ENCODE peak calls at places on chromosome 20, in eight cellular contexts. One of them, this sample, is unnamed.

GRCh38 chr20:59006864-59007757 is at the start of gene CTSZ:
- DNase-seq in fibroblast of the aortic adventitia: peak; percentile 15
- DNase-seq in B cell: peak; percentile 60
- DNase-seq in epithelial cell of esophagus: peak; percentile 39
- DNase-seq in endothelial cell: peak; percentile 60
- DNase-seq in WTC11: peak; percentile 61
- DNase-seq in fibroblast of villous mesenchyme: peak; percentile 37
- DNase-seq in thyroid gland: peak; percentile 53
- DNase-seq in this sample: peak; percentile 72

GRCh38 chr20:57244627-57245214 is 21.7 kb downstream of the BMP7 start:
- DNase-seq in fibroblast of the aortic adventitia: no peak
- DNase-seq in B cell: no peak
- DNase-seq in epithelial cell of esophagus: no peak
- DNase-seq in endothelial cell: no peak
- DNase-seq in WTC11: peak; percentile 63
- DNase-seq in fibroblast of villous mesenchyme: no peak
- DNase-seq in thyroid gland: peak; percentile 77
- DNase-seq in this sample: no peak

GRCh38 chr20:48025061-48025515 is 239.8 kb upstream of the SULF2 start:
- DNase-seq in fibroblast of the aortic adventitia: peak; percentile 76
- DNase-seq in B cell: no peak
- DNase-seq in epithelial cell of esophagus: peak; percentile 35
- DNase-seq in endothelial cell: no peak
- DNase-seq in WTC11: peak; percentile 41
- DNase-seq in fibroblast of villous mesenchyme: peak; percentile 93
- DNase-seq in thyroid gland: peak; percentile 6
- DNase-seq in this sample: no peak

GRCh38 chr20:41299899-41300298 is 17.6 kb downstream of the ZHX3 start:
- DNase-seq in fibroblast of the aortic adventitia: no peak
- DNase-seq in B cell: no peak
- DNase-seq in epithelial cell of esophagus: no peak
- DNase-seq in endothelial cell: no peak
- DNase-seq in WTC11: no peak
- DNase-seq in fibroblast of villous mesenchyme: no peak
- DNase-seq in thyroid gland: no peak
- DNase-seq in this sample: no peak

GRCh38 chr20:33667245-33668086 is 723 bp downstream of the ACTL10 start:
- DNase-seq in fibroblast of the aortic adventitia: peak; percentile 74
- DNase-seq in B cell: peak; percentile 68
- DNase-seq in epithelial cell of esophagus: peak; percentile 78
- DNase-seq in endothelial cell: no peak
- DNase-seq in WTC11: no peak
- DNase-seq in fibroblast of villous mesenchyme: peak; percentile 69
- DNase-seq in thyroid gland: peak; percentile 74
- DNase-seq in this sample: peak; percentile 97

GRCh38 chr20:59033616-59034165 is 1.6 kb upstream of the ATP5F1E start:
- DNase-seq in fibroblast of the aortic adventitia: no peak
- DNase-seq in B cell: no peak
- DNase-seq in epithelial cell of esophagus: no peak
- DNase-seq in endothelial cell: no peak
- DNase-seq in WTC11: no peak
- DNase-seq in fibroblast of villous mesenchyme: no peak
- DNase-seq in thyroid gland: no peak
- DNase-seq in this sample: no peak

GRCh38 chr20:10558635-10559187 is 115.1 kb downstream of the JAG1 start:
- DNase-seq in fibroblast of the aortic adventitia: peak; percentile 89
- DNase-seq in B cell: no peak
- DNase-seq in epithelial cell of esophagus: peak; percentile 91
- DNase-seq in endothelial cell: no peak
- DNase-seq in WTC11: no peak
- DNase-seq in fibroblast of villous mesenchyme: peak; percentile 82
- DNase-seq in thyroid gland: no peak
- DNase-seq in this sample: no peak

GRCh38 chr20:36644032-36644712 is 1.8 kb downstream of the SLA2 start:
- DNase-seq in fibroblast of the aortic adventitia: no peak
- DNase-seq in B cell: no peak
- DNase-seq in epithelial cell of esophagus: no peak
- DNase-seq in endothelial cell: no peak
- DNase-seq in WTC11: no peak
- DNase-seq in fibroblast of villous mesenchyme: no peak
- DNase-seq in thyroid gland: no peak
- DNase-seq in this sample: no peak

GRCh38 chr20:58719258-58719657 is 26.7 kb downstream of the NPEPL1 start:
- DNase-seq in fibroblast of the aortic adventitia: no peak
- DNase-seq in B cell: no peak
- DNase-seq in epithelial cell of esophagus: no peak
- DNase-seq in endothelial cell: peak; percentile 2
- DNase-seq in WTC11: peak; percentile 2
- DNase-seq in fibroblast of villous mesenchyme: no peak
- DNase-seq in thyroid gland: no peak
- DNase-seq in this sample: no peak

GRCh38 chr20:32368930-32369329 is 10.8 kb downstream of the ASXL1 start:
- DNase-seq in fibroblast of the aortic adventitia: peak; percentile 21
- DNase-seq in B cell: peak; percentile 37
- DNase-seq in epithelial cell of esophagus: no peak
- DNase-seq in endothelial cell: no peak
- DNase-seq in WTC11: no peak
- DNase-seq in fibroblast of villous mesenchyme: peak; percentile 38
- DNase-seq in thyroid gland: no peak
- DNase-seq in this sample: peak; percentile 18

GRCh38 chr20:62500237-62500864 is 24.6 kb upstream of the GATA5 start:
- DNase-seq in fibroblast of the aortic adventitia: peak; percentile 50
- DNase-seq in B cell: peak; percentile 90
- DNase-seq in epithelial cell of esophagus: peak; percentile 55
- DNase-seq in endothelial cell: peak; percentile 89
- DNase-seq in WTC11: peak; percentile 88
- DNase-seq in fibroblast of villous mesenchyme: peak; percentile 53
- DNase-seq in thyroid gland: peak; percentile 72
- DNase-seq in this sample: peak; percentile 90
- TF ChIP-seq CTCF in fibroblast of the aortic adventitia: peak; percentile 91
- TF ChIP-seq CTCF in B cell: peak; percentile 80
- TF ChIP-seq CTCF in epithelial cell of esophagus: peak; percentile 79
- TF ChIP-seq CTCF in endothelial cell: peak; percentile 90
- TF ChIP-seq CTCF in WTC11: peak; percentile 82
- TF ChIP-seq CTCF in fibroblast of villous mesenchyme: peak; percentile 82
- TF ChIP-seq CTCF in thyroid gland: peak; percentile 87
- TF ChIP-seq CTCF in this sample: peak; percentile 93

GRCh38 chr20:53493201-53493908 is 100.3 kb downstream of the ZNF217 start:
- DNase-seq in fibroblast of the aortic adventitia: peak; percentile 20
- DNase-seq in B cell: no peak
- DNase-seq in epithelial cell of esophagus: no peak
- DNase-seq in endothelial cell: no peak
- DNase-seq in WTC11: no peak
- DNase-seq in fibroblast of villous mesenchyme: peak; percentile 56
- DNase-seq in thyroid gland: no peak
- DNase-seq in this sample: no peak
- TF ChIP-seq CTCF in fibroblast of the aortic adventitia: peak; percentile 7
- TF ChIP-seq CTCF in B cell: no peak
- TF ChIP-seq CTCF in epithelial cell of esophagus: no peak
- TF ChIP-seq CTCF in endothelial cell: no peak
- TF ChIP-seq CTCF in WTC11: no peak
- TF ChIP-seq CTCF in fibroblast of villous mesenchyme: peak; percentile 12
- TF ChIP-seq CTCF in thyroid gland: no peak
- TF ChIP-seq CTCF in this sample: no peak

DNA sequence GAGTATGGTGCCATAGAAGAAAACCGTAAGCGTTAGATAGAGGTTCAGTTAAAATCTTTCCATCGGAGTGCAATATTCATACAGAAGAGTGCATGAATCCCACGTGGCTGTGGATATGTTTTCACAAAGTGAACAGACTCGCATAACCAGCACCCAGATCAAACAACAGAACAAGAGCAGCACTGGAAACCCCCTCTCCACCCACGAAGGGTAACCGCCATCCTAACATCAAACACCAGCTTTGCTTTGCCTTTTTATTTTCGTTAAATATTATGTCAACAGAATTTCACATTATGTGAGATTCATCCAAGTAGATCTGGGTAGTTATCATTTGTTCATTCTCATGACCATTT is 4.7 kb downstream of the GTSF1L start:
- DNase-seq in fibroblast of the aortic adventitia: no peak
- DNase-seq in B cell: no peak
- DNase-seq in epithelial cell of esophagus: no peak
- DNase-seq in endothelial cell: no peak
- DNase-seq in WTC11: no peak
- DNase-seq in fibroblast of villous mesenchyme: no peak
- DNase-seq in thyroid gland: no peak
- DNase-seq in this sample: no peak
- TF ChIP-seq CTCF in fibroblast of the aortic adventitia: no peak
- TF ChIP-seq CTCF in B cell: no peak
- TF ChIP-seq CTCF in epithelial cell of esophagus: no peak
- TF ChIP-seq CTCF in endothelial cell: no peak
- TF ChIP-seq CTCF in WTC11: no peak
- TF ChIP-seq CTCF in fibroblast of villous mesenchyme: no peak
- TF ChIP-seq CTCF in thyroid gland: no peak
- TF ChIP-seq CTCF in this sample: no peak

DNA sequence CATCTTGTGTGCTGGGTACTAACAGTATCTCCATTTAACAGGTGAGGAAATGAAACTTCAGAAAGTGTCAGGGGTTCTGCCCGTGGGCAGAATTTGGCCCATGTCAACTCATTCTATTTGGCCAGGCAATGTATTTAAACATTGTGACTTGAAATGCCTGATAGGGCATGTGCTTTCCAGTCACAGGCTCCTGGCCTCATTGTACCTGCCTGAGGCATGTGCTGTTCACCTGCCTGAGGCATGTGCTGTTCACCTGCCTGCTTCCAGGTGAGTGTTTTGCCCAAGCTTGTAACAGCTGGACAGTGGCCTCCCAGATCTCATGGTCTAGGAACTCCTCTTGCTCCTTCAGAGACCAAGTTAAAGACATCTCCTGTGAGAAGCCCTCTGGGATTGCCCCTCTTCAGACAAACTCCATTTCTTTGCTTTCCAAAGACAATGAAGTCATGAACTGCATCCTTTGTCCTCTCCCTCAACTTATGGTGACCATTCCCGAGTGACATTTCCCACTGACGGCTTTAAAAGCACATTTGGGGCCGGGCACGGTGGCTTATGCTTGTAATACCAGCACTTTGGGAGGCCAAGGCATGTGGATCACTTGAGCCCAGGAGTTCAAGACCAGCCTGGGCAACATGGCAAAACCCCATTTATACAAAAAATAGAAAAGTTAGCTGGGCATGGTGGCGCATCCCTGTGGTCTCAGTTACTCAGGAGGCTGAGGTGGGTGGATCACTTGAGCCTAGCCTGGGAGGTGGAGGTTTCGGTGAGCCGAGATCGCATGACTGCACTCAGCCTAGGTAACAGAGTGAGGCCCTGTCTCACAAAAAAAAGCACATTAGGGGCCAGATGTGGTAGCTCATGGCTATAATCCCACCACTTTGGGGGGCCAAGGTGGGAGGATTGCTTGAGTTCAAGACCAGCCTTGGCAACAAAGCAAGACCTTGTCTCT is 48.7 kb downstream of the BCAS4 start:
- DNase-seq in fibroblast of the aortic adventitia: no peak
- DNase-seq in B cell: no peak
- DNase-seq in epithelial cell of esophagus: peak; percentile 85
- DNase-seq in endothelial cell: no peak
- DNase-seq in WTC11: no peak
- DNase-seq in fibroblast of villous mesenchyme: no peak
- DNase-seq in thyroid gland: no peak
- DNase-seq in this sample: no peak
- TF ChIP-seq CTCF in fibroblast of the aortic adventitia: no peak
- TF ChIP-seq CTCF in B cell: no peak
- TF ChIP-seq CTCF in epithelial cell of esophagus: no peak
- TF ChIP-seq CTCF in endothelial cell: no peak
- TF ChIP-seq CTCF in WTC11: no peak
- TF ChIP-seq CTCF in fibroblast of villous mesenchyme: no peak
- TF ChIP-seq CTCF in thyroid gland: no peak
- TF ChIP-seq CTCF in this sample: no peak

GRCh38 chr20:6814945-6815344 is 47.5 kb downstream of the BMP2 start:
- DNase-seq in fibroblast of the aortic adventitia: peak; percentile 5
- DNase-seq in B cell: no peak
- DNase-seq in epithelial cell of esophagus: no peak
- DNase-seq in endothelial cell: no peak
- DNase-seq in WTC11: no peak
- DNase-seq in fibroblast of villous mesenchyme: no peak
- DNase-seq in thyroid gland: no peak
- DNase-seq in this sample: no peak

GRCh38 chr20:6818033-6818808 is 50.7 kb downstream of the BMP2 start:
- DNase-seq in fibroblast of the aortic adventitia: peak; percentile 11
- DNase-seq in B cell: no peak
- DNase-seq in epithelial cell of esophagus: peak; percentile 6
- DNase-seq in endothelial cell: no peak
- DNase-seq in WTC11: peak; percentile 28
- DNase-seq in fibroblast of villous mesenchyme: no peak
- DNase-seq in thyroid gland: no peak
- DNase-seq in this sample: no peak

GRCh38 chr20:6824401-6824800 is 56.9 kb downstream of the BMP2 start:
- DNase-seq in fibroblast of the aortic adventitia: no peak
- DNase-seq in B cell: no peak
- DNase-seq in epithelial cell of esophagus: peak; percentile 63
- DNase-seq in endothelial cell: no peak
- DNase-seq in WTC11: no peak
- DNase-seq in fibroblast of villous mesenchyme: no peak
- DNase-seq in thyroid gland: no peak
- DNase-seq in this sample: no peak

GRCh38 chr20:6819599-6819998 is 52.1 kb downstream of the BMP2 start:
- DNase-seq in fibroblast of the aortic adventitia: peak; percentile 27
- DNase-seq in B cell: no peak
- DNase-seq in epithelial cell of esophagus: peak; percentile 49
- DNase-seq in endothelial cell: no peak
- DNase-seq in WTC11: no peak
- DNase-seq in fibroblast of villous mesenchyme: peak; percentile 10
- DNase-seq in thyroid gland: peak; percentile 31
- DNase-seq in this sample: peak; percentile 32
- TF ChIP-seq CTCF in fibroblast of the aortic adventitia: peak; percentile 24
- TF ChIP-seq CTCF in B cell: no peak
- TF ChIP-seq CTCF in epithelial cell of esophagus: peak; percentile 47
- TF ChIP-seq CTCF in endothelial cell: no peak
- TF ChIP-seq CTCF in WTC11: no peak
- TF ChIP-seq CTCF in fibroblast of villous mesenchyme: peak; percentile 20
- TF ChIP-seq CTCF in thyroid gland: peak; percentile 77
- TF ChIP-seq CTCF in this sample: no peak

DNA sequence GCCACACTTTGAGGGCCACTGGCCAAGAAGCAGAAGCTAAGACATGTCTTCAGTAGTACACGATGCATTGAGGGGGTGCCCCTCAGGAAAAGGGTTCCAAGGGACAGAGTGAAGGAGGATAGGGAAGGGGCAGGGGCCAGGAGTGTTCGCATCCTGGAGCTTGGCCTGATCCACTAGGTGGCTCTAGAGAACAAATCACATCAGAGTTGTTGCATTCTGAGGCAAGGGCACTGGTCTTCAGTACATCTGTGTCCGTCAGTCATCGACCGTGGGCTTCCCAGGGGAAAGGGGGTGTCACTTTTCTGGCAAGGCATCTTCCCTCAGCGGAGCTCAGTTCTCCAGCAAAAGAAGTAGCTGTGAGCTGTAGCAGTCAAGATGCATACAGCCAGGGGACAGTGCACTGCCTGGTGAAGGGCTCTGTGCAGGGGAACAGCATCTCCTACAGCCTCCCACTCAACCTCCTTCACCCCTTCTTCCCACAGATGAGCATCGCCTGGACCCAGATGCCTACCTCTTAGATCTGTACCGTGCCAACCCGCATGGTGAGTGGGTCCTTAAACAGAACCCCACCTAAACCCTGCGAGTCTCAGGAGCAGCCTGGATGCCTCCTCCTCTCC is 47.8 kb downstream of the ARHGAP40 start:
- DNase-seq in fibroblast of the aortic adventitia: peak; percentile 27
- DNase-seq in B cell: no peak
- DNase-seq in epithelial cell of esophagus: peak; percentile 37
- DNase-seq in endothelial cell: peak; percentile 44
- DNase-seq in WTC11: peak; percentile 56
- DNase-seq in fibroblast of villous mesenchyme: peak; percentile 18
- DNase-seq in thyroid gland: no peak
- DNase-seq in this sample: peak; percentile 31
- TF ChIP-seq CTCF in fibroblast of the aortic adventitia: peak; percentile 50
- TF ChIP-seq CTCF in B cell: no peak
- TF ChIP-seq CTCF in epithelial cell of esophagus: peak; percentile 56
- TF ChIP-seq CTCF in endothelial cell: no peak
- TF ChIP-seq CTCF in WTC11: no peak
- TF ChIP-seq CTCF in fibroblast of villous mesenchyme: peak; percentile 53
- TF ChIP-seq CTCF in thyroid gland: no peak
- TF ChIP-seq CTCF in this sample: peak; percentile 43